ENCODE peak calls at places on chromosomes 4 and X, in seven cellular contexts. U is breast epithelium, V is GM23338, R is stomach, A is spleen, M is SK-N-SH, L is prostate gland. X is an unnamed sample.

GRCh38 chr4:157048248-157048647 is 27.7 kb upstream of the GLRB start:
- DNase-seq in A (no peak), L (no peak), U (no peak), M (no peak), R (no peak), V (no peak), X (no peak)

GRCh38 chr4:128177376-128177959 is 110.1 kb downstream of the PGRMC2 start:
- DNase-seq in R (no peak), A (no peak), U (no peak), L (no peak), M (no peak), V (no peak), X (no peak)

GRCh38 chr4:118329849-118330248 is 23.0 kb downstream of the PRSS12 start:
- DNase-seq in L (no peak), R (no peak), M (no peak), V (no peak), U (no peak), A (no peak), X (no peak)

GRCh38 chr4:37970702-37971101 is 10.5 kb downstream of the PTTG2 start:
- DNase-seq in L (peak), U (peak), V (peak), A (peak), R (peak), M (peak), X (no peak)

GRCh38 chr4:122099896-122100295 is 52.2 kb upstream of the BLTP1 start:
- DNase-seq in R (no peak), A (no peak), U (no peak), V (no peak), L (no peak), M (no peak), X (no peak)

GRCh38 chrX:95346854-95347253 is 1337.8 kb upstream of the DIAPH2 start:
- DNase-seq in U (no peak), V (peak), M (no peak), R (no peak), L (no peak), A (no peak), X (no peak)

GRCh38 chr4:168475745-168476144 is 4.5 kb downstream of the DDX60L start:
- DNase-seq in A (no peak), U (no peak), L (no peak), M (no peak), R (no peak), V (peak), X (no peak)

GRCh38 chrX:19897087-19897486 is 9.7 kb upstream of the SH3KBP1 start:
- DNase-seq in A (no peak), U (no peak), R (no peak), M (no peak), L (no peak), V (no peak), X (no peak)

GRCh38 chrX:141673946-141674345 is 24.6 kb downstream of the SPANXD start:
- DNase-seq in A (no peak), V (no peak), U (no peak), M (no peak), L (no peak), R (no peak), X (no peak)

GRCh38 chr4:37628977-37629609 is 57.1 kb downstream of the RELL1 start:
- DNase-seq in R (peak), V (no peak), U (no peak), L (no peak), M (no peak), A (no peak), X (no peak)

GRCh38 chr4:162560073-162560472 is 396.3 kb upstream of the FSTL5 start:
- DNase-seq in U (no peak), L (no peak), V (no peak), R (no peak), M (no peak), A (no peak), X (no peak)

GRCh38 chr4:108360857-108361820 is 192.4 kb upstream of the LEF1 start:
- DNase-seq in R (no peak), U (no peak), M (no peak), V (peak), A (no peak), L (peak), X (no peak)

GRCh38 chrX:133850414-133850813 is 135.0 kb downstream of the GPC3 start:
- DNase-seq in L (no peak), V (no peak), U (no peak), R (no peak), A (no peak), M (no peak), X (no peak)

GRCh38 chr4:152975615-152976465 is 39.7 kb downstream of the FHDC1 start:
- DNase-seq in A (peak), U (no peak), L (no peak), M (no peak), V (no peak), R (no peak), X (no peak)

GRCh38 chr4:101500742-101501141 is 153.4 kb upstream of the PPP3CA start:
- DNase-seq in L (no peak), U (no peak), R (no peak), M (no peak), A (no peak), V (no peak), X (no peak)

GRCh38 chr4:2248044-2248780 is 6.3 kb upstream of the HAUS3 start:
- DNase-seq in U (no peak), V (no peak), A (peak), L (no peak), R (peak), M (peak), X (no peak)

GRCh38 chrX:17395154-17395553 is 20.2 kb downstream of the NHS start:
- DNase-seq in L (no peak), R (no peak), U (no peak), V (no peak), A (no peak), M (no peak), X (no peak)

GRCh38 chrX:10240918-10241317 is 84.1 kb downstream of the CLCN4 start:
- DNase-seq in U (no peak), L (no peak), A (no peak), V (no peak), R (no peak), M (no peak), X (no peak)

GRCh38 chr4:102474736-102475504 is 26.2 kb upstream of the NFKB1 start:
- DNase-seq in M (no peak), A (no peak), U (no peak), V (no peak), L (no peak), R (no peak), X (no peak)

GRCh38 chr4:141248029-141248428 is 27.3 kb downstream of the ZNF330 start:
- DNase-seq in V (no peak), L (no peak), R (no peak), U (no peak), A (no peak), M (no peak), X (no peak)

GRCh38 chrX:9586992-9587392 is 122.1 kb downstream of the TBL1X start:
- DNase-seq in L (no peak), U (no peak), A (no peak), R (no peak), M (peak), V (peak), X (no peak)

GRCh38 chrX:110180176-110180927 is 137.5 kb downstream of the AMMECR1 start:
- DNase-seq in A (no peak), V (no peak), L (no peak), U (no peak), R (no peak), M (no peak), X (no peak)

GRCh38 chr4:38788327-38788726 is 5.5 kb upstream of the TLR10 start:
- DNase-seq in A (no peak), R (no peak), L (no peak), U (no peak), V (no peak), M (no peak), X (no peak)

GRCh38 chrX:23864719-23865349 is 42.9 kb downstream of the APOO start:
- DNase-seq in L (no peak), V (no peak), U (no peak), A (no peak), R (no peak), M (no peak), X (no peak)

GRCh38 chrX:94265323-94265722 is 591.3 kb downstream of the FAM133A start:
- DNase-seq in U (no peak), V (no peak), R (no peak), A (no peak), L (no peak), M (no peak), X (no peak)

GRCh38 chrX:70960728-70961127 is 29.8 kb upstream of the SLC7A3 start:
- DNase-seq in U (no peak), L (no peak), R (no peak), V (peak), M (no peak), A (no peak), X (no peak)

GRCh38 chr4:19135886-19136633 is 1114.5 kb upstream of the LCORL start:
- DNase-seq in L (no peak), U (no peak), V (no peak), R (no peak), M (no peak), A (no peak), X (no peak)

GRCh38 chrX:19888419-19888879 is 1.0 kb upstream of the SH3KBP1 start:
- DNase-seq in V (peak), A (no peak), U (no peak), L (peak), M (peak), R (no peak), X (no peak)

GRCh38 chr4:19227701-19228100 is 1024.0 kb upstream of the SLIT2 start:
- DNase-seq in V (no peak), L (no peak), M (no peak), U (no peak), R (no peak), A (no peak), X (no peak)

GRCh38 chrX:29082558-29082957 is 495.3 kb downstream of the IL1RAPL1 start:
- DNase-seq in A (no peak), V (no peak), L (no peak), M (no peak), U (no peak), R (no peak), X (no peak)

GRCh38 chr4:71188197-71188625 is 150.6 kb upstream of the SLC4A4 start:
- DNase-seq in A (no peak), M (no peak), V (peak), L (no peak), U (no peak), R (no peak), X (no peak)

GRCh38 chr4:124111922-124112321 is 600.6 kb downstream of the ANKRD50 start:
- DNase-seq in L (peak), U (no peak), A (no peak), M (peak), R (no peak), V (peak), X (peak)

GRCh38 chr4:142350886-142351285 is 495.2 kb downstream of the INPP4B start:
- DNase-seq in R (no peak), L (no peak), V (no peak), M (no peak), U (no peak), A (no peak), X (no peak)

GRCh38 chr4:180610317-180610716 is 1632.9 kb upstream of the TENM3 start:
- DNase-seq in V (no peak), M (no peak), L (no peak), U (no peak), A (no peak), R (no peak), X (no peak)

GRCh38 chr4:139595989-139596679 is 40.1 kb upstream of the SETD7 start:
- DNase-seq in A (no peak), M (no peak), R (no peak), U (no peak), V (no peak), L (no peak), X (no peak)

DNA sequence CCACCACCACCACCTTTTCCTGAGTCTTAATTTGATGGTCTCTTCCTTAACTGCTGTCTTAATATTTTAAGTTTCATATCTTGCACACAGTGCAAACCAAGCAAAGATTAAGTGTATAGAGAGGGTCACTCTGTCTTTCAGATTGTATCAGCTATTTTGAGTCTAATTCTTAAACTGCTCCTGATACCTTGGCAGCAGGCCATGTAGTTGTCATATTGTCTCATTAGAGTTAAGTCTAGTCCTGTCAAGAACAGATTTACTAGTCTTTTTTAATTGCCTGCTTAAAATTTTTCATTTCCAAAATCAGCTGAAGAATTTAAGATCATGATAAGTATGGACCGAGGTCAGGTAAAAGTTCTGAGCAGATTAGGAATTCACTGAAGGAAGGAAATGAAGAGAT is 51.5 kb downstream of the FHIP1A start:
- DNase-seq in M (no peak), A (no peak), R (no peak), U (no peak), V (no peak), L (no peak), X (no peak)
- TF ChIP-seq POLR2AphosphoS5 in M (no peak), A (no peak), R (no peak), U (no peak), V (no peak), L (no peak), X (no peak)

DNA sequence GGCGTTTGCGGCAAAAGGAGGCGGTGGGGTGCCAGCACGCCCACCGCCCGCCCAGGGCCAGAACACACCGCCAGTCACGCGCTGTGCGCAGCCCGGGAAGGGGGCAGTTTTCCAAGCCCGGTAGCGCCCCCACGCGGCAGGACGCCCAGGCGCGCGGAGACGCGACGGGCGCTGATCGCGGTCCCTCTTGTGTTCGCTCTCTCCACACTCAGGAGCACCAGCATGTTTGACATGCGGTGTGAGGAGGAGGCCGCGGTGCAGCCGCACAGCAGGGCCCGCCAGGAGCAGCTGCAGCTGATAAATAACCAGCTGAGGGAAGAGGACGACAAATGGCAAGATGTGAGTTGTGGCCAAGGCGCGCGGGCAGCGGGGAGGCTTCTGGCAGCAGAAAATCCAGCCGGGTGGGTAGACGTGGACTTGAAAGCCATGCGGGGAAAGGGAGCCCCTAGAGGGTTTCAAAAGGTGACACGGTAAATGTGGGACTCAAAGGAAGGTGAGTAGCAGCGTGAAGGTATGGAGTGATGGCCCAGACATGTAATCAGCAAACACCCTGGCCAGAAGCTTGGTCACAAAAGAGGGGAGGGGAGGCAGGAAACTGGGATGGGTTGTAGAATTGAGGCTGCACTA is 104.1 kb downstream of the PHOX2B start:
- DNase-seq in V (peak), R (peak), M (peak), U (peak), L (peak), A (no peak), X (no peak)
- TF ChIP-seq POLR2AphosphoS5 in V (no peak), R (peak), M (no peak), U (no peak), L (peak), A (peak), X (no peak)

GRCh38 chrX:150968862-150969720 is 14.0 kb upstream of the HMGB3 start:
- DNase-seq in L (no peak), V (peak), A (no peak), M (no peak), R (no peak), U (no peak), X (no peak)
- TF ChIP-seq POLR2AphosphoS5 in L (no peak), V (no peak), A (no peak), M (no peak), R (no peak), U (no peak), X (no peak)

GRCh38 chrX:48468247-48468671 is 1.8 kb downstream of the SLC38A5 start:
- DNase-seq in V (peak), A (peak), R (peak), L (no peak), M (no peak), U (no peak), X (no peak)

GRCh38 chrX:48467331-48467761 is 2.7 kb downstream of the SLC38A5 start:
- DNase-seq in U (no peak), M (no peak), A (peak), V (peak), R (no peak), L (no peak), X (no peak)

GRCh38 chrX:48470110-48470832 is at the start of gene SLC38A5:
- DNase-seq in R (no peak), M (no peak), U (no peak), A (peak), L (no peak), V (no peak), X (no peak)

GRCh38 chrX:48470833-48471118 is 716 bp upstream of the SLC38A5 start:
- DNase-seq in M (no peak), U (no peak), A (peak), L (no peak), V (no peak), R (no peak), X (no peak)

GRCh38 chrX:48468693-48469691 is 1.1 kb downstream of the SLC38A5 start:
- DNase-seq in R (no peak), U (no peak), M (no peak), V (peak), A (peak), L (no peak), X (no peak)
- TF ChIP-seq POLR2AphosphoS5 in R (no peak), U (no peak), M (no peak), V (peak), A (no peak), L (no peak), X (no peak)

GRCh38 chr4:183987987-183988392 is 82.9 kb downstream of the STOX2 start:
- DNase-seq in M (peak), U (peak), L (peak), V (peak), R (peak), A (no peak), X (peak)
- TF ChIP-seq POLR2AphosphoS5 in M (peak), U (peak), L (peak), V (no peak), R (peak), A (no peak), X (no peak)

X was measured in Panc1.